ENCODE peak calls at places on chromosomes 12 and 14, in ten cellular contexts. N, C, Q, M, W, A, H, F, Y and U are unnamed samples. For H3K4me1 and H3K9me2, the result is how much of the 10 kb centered on the place peaks cover.

GRCh38 chr14:61619494-61619893 is 75.8 kb upstream of the HIF1A start:
- DNase-seq in N (no peak), C (no peak), Q (no peak), M (no peak), W (no peak), A (no peak), H (no peak), F (no peak), Y (no peak), U (no peak)

GRCh38 chr12:26878661-26879119 is 45.7 kb upstream of the ITPR2 start:
- DNase-seq in N (peak), C (no peak), Q (peak), M (no peak), W (no peak), A (peak), H (no peak), F (peak), Y (peak), U (peak)

GRCh38 chr12:29226621-29227020 is 77.5 kb downstream of the FAR2 start:
- DNase-seq in N (no peak), C (no peak), Q (no peak), M (peak), W (no peak), A (no peak), H (peak), F (no peak), Y (no peak), U (no peak)

GRCh38 chr14:79254069-79254775 is 957.1 kb downstream of the DIO2 start:
- DNase-seq in N (no peak), C (no peak), Q (no peak), M (no peak), W (no peak), A (no peak), H (peak), F (no peak), Y (no peak), U (no peak)

GRCh38 chr14:29805415-29806123 is 122.1 kb downstream of the PRKD1 start:
- DNase-seq in N (no peak), C (no peak), Q (no peak), M (peak), W (peak), A (no peak), H (peak), F (peak), Y (no peak), U (peak)

GRCh38 chr14:89957791-89958190 is 2.1 kb downstream of the TDP1 start:
- DNase-seq in N (no peak), C (no peak), Q (no peak), M (peak), W (no peak), A (no peak), H (peak), F (no peak), Y (no peak), U (no peak)

GRCh38 chr12:76183459-76184186 is 99.1 kb upstream of the NAP1L1 start:
- DNase-seq in N (no peak), C (peak), Q (no peak), M (peak), W (peak), A (no peak), H (peak), F (peak), Y (no peak), U (no peak)

GRCh38 chr14:74634964-74635363 is 22.9 kb upstream of the LTBP2 start:
- DNase-seq in N (no peak), C (no peak), Q (no peak), M (no peak), W (no peak), A (no peak), H (no peak), F (no peak), Y (no peak), U (no peak)

GRCh38 chr12:99984271-99985128 is at the start of gene ANKS1B:
- DNase-seq in N (no peak), C (no peak), Q (peak), M (peak), W (peak), A (peak), H (peak), F (peak), Y (peak), U (peak)

GRCh38 chr12:96238336-96239031 is 44.3 kb downstream of the ELK3 start:
- DNase-seq in N (no peak), C (no peak), Q (no peak), M (no peak), W (no peak), A (no peak), H (no peak), F (no peak), Y (no peak), U (no peak)
- H3K4me1 ChIP-seq in N (under half), C (under half), Q (under half), M (under half), W (under half), A (under half), H (half or more), F (under half), Y (under half), U (under half)

DNA sequence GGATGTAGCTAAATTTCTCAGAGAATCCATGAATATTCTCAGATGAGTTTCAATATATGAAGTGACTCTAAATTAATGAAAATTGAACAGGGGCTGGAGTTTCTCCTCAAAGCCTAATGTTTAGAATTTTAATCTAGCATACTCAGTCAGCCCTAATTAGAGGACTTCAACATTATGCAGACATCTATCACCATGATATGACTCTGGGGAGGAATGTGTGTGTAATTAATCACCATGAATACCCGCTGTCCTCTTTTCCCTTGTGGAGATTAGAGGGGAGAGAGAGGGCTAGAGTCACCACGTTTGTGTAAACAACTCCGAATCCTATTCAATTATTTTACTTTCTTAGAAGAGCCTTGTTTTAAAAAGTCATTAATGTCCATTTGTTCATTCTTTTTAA is 698.6 kb upstream of the MDGA2 start:
- DNase-seq in N (no peak), C (no peak), Q (no peak), M (no peak), W (no peak), A (no peak), H (no peak), F (no peak), Y (no peak), U (no peak)
- H3K9me2 ChIP-seq in N (under half), C (under half), Q (under half), M (under half), W (under half), A (under half), H (under half), F (under half), Y (under half), U (under half)

GRCh38 chr12:57092876-57093411 is 4.0 kb downstream of the NAB2 start:
- DNase-seq in N (no peak), C (no peak), Q (no peak), M (no peak), W (no peak), A (no peak), H (no peak), F (no peak), Y (no peak), U (no peak)
- H3K4me1 ChIP-seq in N (under half), C (half or more), Q (under half), M (under half), W (under half), A (under half), H (under half), F (under half), Y (under half), U (half or more)

GRCh38 chr14:91243098-91243483 is 1.4 kb downstream of the GPR68 start:
- DNase-seq in N (no peak), C (no peak), Q (no peak), M (no peak), W (no peak), A (no peak), H (no peak), F (no peak), Y (no peak), U (no peak)

GRCh38 chr14:91242635-91243034 is 1.9 kb downstream of the GPR68 start:
- DNase-seq in N (no peak), C (no peak), Q (no peak), M (no peak), W (no peak), A (no peak), H (no peak), F (no peak), Y (no peak), U (no peak)

GRCh38 chr14:91245029-91245428 is 525 bp upstream of the GPR68 start:
- DNase-seq in N (no peak), C (no peak), Q (no peak), M (no peak), W (no peak), A (no peak), H (no peak), F (no peak), Y (no peak), U (no peak)

GRCh38 chr14:91244501-91244901 is at the start of gene GPR68:
- DNase-seq in N (peak), C (no peak), Q (no peak), M (no peak), W (no peak), A (peak), H (peak), F (peak), Y (peak), U (no peak)

DNA sequence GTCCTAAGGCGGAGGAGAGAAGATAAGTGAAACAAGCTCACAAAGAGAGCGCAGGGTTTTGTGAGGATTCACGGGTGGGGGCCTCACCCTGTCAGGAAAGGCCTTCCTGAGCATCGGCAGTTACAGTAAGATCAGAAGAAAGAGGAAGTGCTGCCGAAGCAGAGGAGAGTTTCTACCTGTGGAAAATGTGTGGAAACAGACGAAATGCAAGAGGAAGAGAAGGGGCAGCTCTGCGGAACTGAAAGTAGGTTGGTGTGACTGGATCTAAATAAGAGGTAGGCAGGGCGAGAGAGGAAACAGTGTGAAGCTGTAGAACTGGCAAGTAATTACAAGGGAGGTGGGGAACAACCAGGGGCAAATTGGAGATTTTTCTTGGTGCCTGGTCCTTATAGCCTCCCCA is 2.7 kb downstream of the GPR68 start:
- DNase-seq in N (peak), C (no peak), Q (no peak), M (no peak), W (no peak), A (no peak), H (no peak), F (no peak), Y (no peak), U (peak)
- H3K9me2 ChIP-seq in N (under half), C (under half), Q (under half), M (under half), W (under half), A (under half), H (under half), F (under half), Y (under half), U (under half)

GRCh38 chr14:58746701-58747100 is 108.9 kb downstream of the DACT1 start:
- DNase-seq in N (no peak), C (no peak), Q (no peak), M (peak), W (no peak), A (no peak), H (peak), F (no peak), Y (no peak), U (no peak)

GRCh38 chr14:58750321-58751269 is 112.8 kb downstream of the DACT1 start:
- DNase-seq in N (no peak), C (no peak), Q (no peak), M (peak), W (no peak), A (no peak), H (no peak), F (no peak), Y (no peak), U (no peak)

GRCh38 chr14:58751788-58752187 is 114.0 kb downstream of the DACT1 start:
- DNase-seq in N (no peak), C (no peak), Q (no peak), M (no peak), W (no peak), A (no peak), H (no peak), F (no peak), Y (no peak), U (no peak)

GRCh38 chr14:58747181-58747580 is 109.4 kb downstream of the DACT1 start:
- DNase-seq in N (no peak), C (no peak), Q (no peak), M (peak), W (no peak), A (no peak), H (peak), F (peak), Y (no peak), U (no peak)

DNA sequence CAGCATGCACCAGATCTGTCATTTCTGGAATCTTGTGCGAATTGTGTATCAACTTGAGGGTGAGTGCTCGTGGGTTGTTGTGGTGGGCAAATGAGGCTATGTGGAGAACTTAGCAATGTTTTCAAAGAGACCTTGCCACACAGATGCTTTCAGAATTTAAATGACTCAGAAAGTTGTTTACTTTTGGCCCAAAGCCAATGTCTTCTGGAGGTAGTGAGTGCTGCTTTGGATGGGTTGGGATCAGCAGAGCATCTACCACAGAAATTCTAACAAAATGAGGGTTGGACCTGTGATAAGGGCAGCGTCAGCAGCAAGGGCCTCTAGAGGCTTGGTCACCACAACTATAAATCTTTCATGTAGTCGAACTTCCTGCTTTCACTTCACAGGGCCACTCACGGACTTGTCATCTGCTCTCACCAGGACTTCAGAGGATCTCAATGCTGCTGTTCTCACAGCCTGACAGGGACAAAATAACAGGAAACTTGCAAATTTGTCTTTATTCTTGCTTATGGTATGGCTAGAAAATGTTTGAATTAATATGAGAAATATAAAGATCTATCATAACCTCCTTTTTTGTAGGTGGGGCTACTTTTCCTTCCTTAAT is 111.4 kb downstream of the DACT1 start:
- DNase-seq in N (no peak), C (peak), Q (peak), M (peak), W (no peak), A (no peak), H (peak), F (peak), Y (no peak), U (peak)
- H3K4me1 ChIP-seq in N (under half), C (half or more), Q (under half), M (half or more), W (under half), A (under half), H (half or more), F (under half), Y (under half), U (under half)

DNA sequence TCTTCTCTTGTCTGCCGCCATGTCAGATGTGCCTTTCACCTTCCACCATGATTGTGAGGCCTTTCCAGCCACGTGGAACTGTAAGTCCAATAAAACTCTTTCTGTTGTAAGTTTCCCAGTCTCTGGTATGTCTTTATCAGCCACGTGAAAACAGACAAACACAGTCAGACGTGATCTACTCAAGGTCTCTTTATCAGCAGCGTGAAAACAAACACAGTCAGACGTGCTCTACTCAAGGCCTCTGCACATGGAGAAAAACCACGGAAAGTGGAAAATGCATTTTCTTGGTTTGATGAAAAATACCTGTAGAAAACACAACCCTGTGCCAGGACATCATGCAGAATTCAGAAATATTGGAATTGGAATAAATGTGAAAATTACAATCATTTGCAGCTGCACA is 1115.7 kb downstream of the TMEM121 start:
- DNase-seq in N (no peak), C (no peak), Q (no peak), M (no peak), W (no peak), A (no peak), H (no peak), F (no peak), Y (no peak), U (no peak)
- H3K9me2 ChIP-seq in N (under half), C (under half), Q (under half), M (under half), W (under half), A (under half), H (under half), F (under half), Y (under half), U (under half)

DNA sequence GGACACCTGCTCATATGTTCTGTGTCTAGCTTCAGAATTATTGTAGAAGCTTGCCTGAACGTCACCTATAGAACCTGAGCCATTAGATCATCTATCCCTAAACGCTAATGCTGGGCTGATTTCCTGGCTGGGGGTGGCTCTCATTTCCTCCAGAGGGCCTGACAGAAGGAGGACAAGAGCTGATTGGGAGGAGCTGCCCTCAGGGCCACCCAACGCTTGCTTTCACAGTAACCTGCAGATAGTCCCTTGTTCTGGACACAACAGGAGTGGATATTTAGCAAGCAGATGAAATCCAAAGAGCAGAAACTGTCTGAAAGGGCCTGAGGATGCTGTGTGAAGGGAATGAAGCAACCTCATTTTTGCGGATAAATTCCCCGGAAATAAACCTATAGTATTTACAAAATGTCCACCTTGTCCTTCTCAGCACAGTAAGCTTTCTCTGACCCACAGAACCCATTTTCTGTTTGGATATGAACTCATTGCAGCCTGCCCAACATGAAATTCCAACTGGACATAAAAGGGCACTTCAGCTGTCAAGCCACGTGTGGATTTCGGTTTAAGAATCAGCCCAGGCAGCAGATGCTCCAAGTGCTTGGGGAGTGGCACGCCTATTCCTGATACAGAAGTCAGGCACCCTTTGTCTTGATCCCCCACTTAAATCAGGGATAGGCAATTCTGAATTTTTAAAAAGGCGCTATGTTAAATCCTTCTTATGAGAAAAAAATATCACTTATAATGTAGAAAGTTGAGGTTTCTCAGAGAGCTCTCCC is 32.8 kb upstream of the TUBA1C start:
- DNase-seq in N (no peak), C (no peak), Q (no peak), M (no peak), W (no peak), A (no peak), H (no peak), F (no peak), Y (no peak), U (no peak)
- H3K4me1 ChIP-seq in N (under half), C (under half), Q (under half), M (under half), W (under half), A (under half), H (under half), F (under half), Y (under half), U (under half)